ENCODE peak calls at places on chromosomes 7 and 10, in six cellular contexts. B, U, Q, D, H and A are unnamed samples.

GRCh38 chr7:377069-378040 is 87.4 kb downstream of the FOXL3 start:
- DNase-seq in B (no peak), U (no peak), Q (no peak), D (peak), H (no peak), A (no peak)

GRCh38 chr10:84075226-84076046 is 63.9 kb upstream of the GHITM start:
- DNase-seq in B (no peak), U (no peak), Q (no peak), D (no peak), H (no peak), A (no peak)

GRCh38 chr10:22344781-22345300 is 455 bp upstream of the SPAG6 start:
- DNase-seq in B (no peak), U (no peak), Q (no peak), D (no peak), H (no peak), A (no peak)

GRCh38 chr7:116353614-116354013 is 143.3 kb downstream of the TES start:
- DNase-seq in B (no peak), U (peak), Q (peak), D (no peak), H (peak), A (no peak)

GRCh38 chr7:129199406-129199805 is 11.0 kb downstream of the SMO start:
- DNase-seq in B (no peak), U (no peak), Q (no peak), D (no peak), H (no peak), A (no peak)

GRCh38 chr7:87518735-87519134 is 43.3 kb upstream of the ABCB4 start:
- DNase-seq in B (no peak), U (peak), Q (no peak), D (no peak), H (peak), A (no peak)

GRCh38 chr10:3491571-3491970 is 293.4 kb downstream of the KLF6 start:
- DNase-seq in B (no peak), U (no peak), Q (no peak), D (no peak), H (no peak), A (no peak)

GRCh38 chr10:132187421-132188138 is 832 bp downstream of the DPYSL4 start:
- DNase-seq in B (no peak), U (no peak), Q (no peak), D (no peak), H (peak), A (no peak)

GRCh38 chr10:58757352-58758071 is 244.8 kb downstream of the BICC1 start:
- DNase-seq in B (no peak), U (no peak), Q (no peak), D (no peak), H (no peak), A (no peak)

GRCh38 chr7:105353752-105354328 is 34.9 kb downstream of the SRPK2 start:
- DNase-seq in B (no peak), U (peak), Q (no peak), D (no peak), H (peak), A (no peak)

GRCh38 chr7:92179393-92179924 is 517 bp upstream of the LRRD1 start:
- DNase-seq in B (no peak), U (no peak), Q (no peak), D (no peak), H (peak), A (no peak)

GRCh38 chr7:27745064-27745583 is 5.2 kb downstream of the TAX1BP1 start:
- DNase-seq in B (peak), U (peak), Q (peak), D (no peak), H (peak), A (no peak)

GRCh38 chr10:26274391-26274790 is 57.8 kb downstream of the GAD2 start:
- DNase-seq in B (no peak), U (no peak), Q (no peak), D (no peak), H (no peak), A (no peak)

GRCh38 chr10:100481462-100482081 is 18.8 kb downstream of the WNT8B start:
- DNase-seq in B (peak), U (peak), Q (peak), D (peak), H (peak), A (peak)

GRCh38 chr10:34954142-34954541 is 136.0 kb downstream of the CUL2 start:
- DNase-seq in B (no peak), U (no peak), Q (peak), D (peak), H (no peak), A (no peak)

GRCh38 chr7:76179686-76180085 is 22.0 kb upstream of the SRRM3 start:
- DNase-seq in B (no peak), U (no peak), Q (no peak), D (no peak), H (no peak), A (no peak)

GRCh38 chr7:45155357-45155900 is 2.2 kb upstream of the RAMP3 start:
- DNase-seq in B (no peak), U (no peak), Q (no peak), D (no peak), H (no peak), A (no peak)

GRCh38 chr7:45155941-45156340 is 1.6 kb upstream of the RAMP3 start:
- DNase-seq in B (no peak), U (no peak), Q (no peak), D (no peak), H (no peak), A (no peak)

GRCh38 chr7:45157653-45158401 is at the start of gene RAMP3:
- DNase-seq in B (no peak), U (no peak), Q (no peak), D (peak), H (no peak), A (no peak)

GRCh38 chr7:45156516-45157272 is 897 bp upstream of the RAMP3 start:
- DNase-seq in B (no peak), U (no peak), Q (no peak), D (no peak), H (no peak), A (no peak)

DNA sequence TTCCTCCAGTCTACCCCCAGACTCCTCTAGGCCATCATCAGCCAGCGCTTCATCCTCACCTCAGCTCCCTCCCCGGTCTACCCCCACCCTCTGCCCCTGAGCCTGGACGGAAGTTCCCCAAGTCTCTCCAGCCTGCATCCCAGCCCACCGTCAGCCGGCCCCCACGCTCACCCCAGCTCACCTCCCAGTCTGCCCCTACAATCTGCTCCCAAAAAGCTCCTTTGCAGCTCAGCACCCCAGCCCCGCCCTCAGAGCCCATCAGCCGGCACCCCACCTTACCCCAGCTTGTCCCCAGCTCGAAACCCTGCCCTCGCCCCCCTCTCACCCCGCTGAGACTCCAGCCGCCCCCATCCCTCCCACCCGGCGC is 322 bp upstream of the RAMP3 start:
- DNase-seq in B (no peak), U (no peak), Q (no peak), D (no peak), H (no peak), A (no peak)
- H3K4me3 ChIP-seq in B (no peak), U (no peak), Q (no peak), D (peak), H (no peak), A (no peak)

DNA sequence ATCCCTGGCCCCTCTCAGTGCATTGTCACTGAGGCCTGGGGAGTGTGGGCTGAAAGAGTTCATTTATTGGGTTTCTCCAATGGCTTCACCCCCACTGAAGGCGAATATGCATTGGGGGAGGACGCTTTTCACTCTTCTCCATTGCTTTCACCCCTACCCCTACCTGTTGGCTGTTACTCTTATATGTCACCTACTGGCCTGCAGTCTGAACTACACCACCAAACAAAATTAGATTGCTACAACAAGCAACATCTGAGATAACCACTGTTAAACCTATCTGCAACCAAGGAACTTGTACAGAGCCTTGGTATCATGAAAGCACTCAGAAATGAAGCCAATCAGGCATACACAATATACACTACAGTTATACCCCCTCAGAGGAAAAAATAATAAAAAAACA is 203.7 kb downstream of the REEP3 start:
- DNase-seq in B (no peak), U (no peak), Q (no peak), D (no peak), H (no peak), A (no peak)
- TF ChIP-seq CTCF in B (peak), U (peak), Q (peak), D (no peak), H (no peak), A (no peak)

GRCh38 chr10:124285587-124286527 is 132.9 kb downstream of the OAT start:
- DNase-seq in B (no peak), U (peak), Q (peak), D (peak), H (peak), A (no peak)
- H3K4me3 ChIP-seq in B (no peak), U (no peak), Q (no peak), D (no peak), H (no peak), A (no peak)

DNA sequence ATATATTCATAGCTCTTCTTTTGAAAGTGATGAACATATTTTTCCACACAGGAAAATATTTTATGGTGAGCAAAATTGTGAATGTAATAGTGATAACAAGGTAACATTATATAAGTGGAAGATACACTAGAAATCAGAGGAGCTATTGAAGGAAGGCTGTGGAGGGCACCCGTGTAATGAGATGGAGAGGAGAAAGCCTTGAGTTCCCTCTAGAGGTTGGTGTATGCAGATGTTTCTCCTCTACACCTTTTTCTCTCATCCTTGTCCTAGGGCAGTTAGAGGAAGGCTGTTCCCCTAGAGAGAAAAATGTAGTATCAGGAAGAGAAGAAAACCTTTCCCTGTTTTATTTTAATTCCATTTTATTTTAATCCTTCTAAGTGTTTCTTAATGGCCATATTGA is 54.6 kb upstream of the NRG3 start:
- DNase-seq in B (no peak), U (no peak), Q (peak), D (no peak), H (no peak), A (no peak)
- TF ChIP-seq CTCF in B (no peak), U (no peak), Q (no peak), D (peak), H (no peak), A (no peak)